ENCODE peak calls at places on chromosomes 13 and 19, in five cellular contexts. O is fibroblast of lung; N is mesendoderm; R is CD4-positive, alpha-beta T cell; I is A549. Q is an unnamed sample.

GRCh38 chr13:37995052-37995451 is 125.5 kb upstream of the TRPC4 start:
- DNase-seq in N (peak; percentile 57), R (no peak), I (no peak), O (peak; percentile 32), Q (no peak)

GRCh38 chr13:49308104-49308875 is 60.6 kb downstream of the CDADC1 start:
- DNase-seq in I (no peak), N (no peak), R (no peak), O (peak; percentile 55), Q (no peak)

GRCh38 chr13:76708138-76708537 is 178.1 kb downstream of the KCTD12 start:
- DNase-seq in R (no peak), I (no peak), O (no peak), N (no peak), Q (no peak)

GRCh38 chr19:35986664-35987570 is 8.1 kb upstream of the SDHAF1 start:
- DNase-seq in O (no peak), R (no peak), I (peak; percentile 59), N (peak; percentile 59), Q (no peak)

GRCh38 chr13:98416408-98416807 is 160.5 kb downstream of the STK24 start:
- DNase-seq in I (no peak), N (no peak), O (no peak), R (no peak), Q (no peak)

GRCh38 chr13:49776871-49777270 is 15.6 kb downstream of the KPNA3 start:
- DNase-seq in I (no peak), N (no peak), O (peak; percentile 50), R (no peak), Q (no peak)

GRCh38 chr19:41861098-41861768 is 1.2 kb downstream of the RPS19 start:
- DNase-seq in N (no peak), R (no peak), O (no peak), I (no peak), Q (no peak)

GRCh38 chr13:33483471-33483870 is 197.9 kb upstream of the STARD13 start:
- DNase-seq in N (no peak), I (no peak), R (no peak), O (peak; percentile 63), Q (peak; percentile 52)

GRCh38 chr13:51849145-51850101 is 4.4 kb upstream of the TMEM272 start:
- DNase-seq in R (peak; percentile 15), N (peak; percentile 90), O (peak; percentile 48), I (peak; percentile 14), Q (no peak)

GRCh38 chr19:5968431-5969373 is 9.2 kb downstream of the RANBP3 start:
- DNase-seq in N (peak; percentile 61), R (no peak), I (no peak), O (peak; percentile 36), Q (peak; percentile 66)

GRCh38 chr13:39451301-39451700 is 151.7 kb downstream of the LHFPL6 start:
- DNase-seq in I (no peak), R (no peak), O (peak; percentile 43), N (no peak), Q (no peak)

DNA sequence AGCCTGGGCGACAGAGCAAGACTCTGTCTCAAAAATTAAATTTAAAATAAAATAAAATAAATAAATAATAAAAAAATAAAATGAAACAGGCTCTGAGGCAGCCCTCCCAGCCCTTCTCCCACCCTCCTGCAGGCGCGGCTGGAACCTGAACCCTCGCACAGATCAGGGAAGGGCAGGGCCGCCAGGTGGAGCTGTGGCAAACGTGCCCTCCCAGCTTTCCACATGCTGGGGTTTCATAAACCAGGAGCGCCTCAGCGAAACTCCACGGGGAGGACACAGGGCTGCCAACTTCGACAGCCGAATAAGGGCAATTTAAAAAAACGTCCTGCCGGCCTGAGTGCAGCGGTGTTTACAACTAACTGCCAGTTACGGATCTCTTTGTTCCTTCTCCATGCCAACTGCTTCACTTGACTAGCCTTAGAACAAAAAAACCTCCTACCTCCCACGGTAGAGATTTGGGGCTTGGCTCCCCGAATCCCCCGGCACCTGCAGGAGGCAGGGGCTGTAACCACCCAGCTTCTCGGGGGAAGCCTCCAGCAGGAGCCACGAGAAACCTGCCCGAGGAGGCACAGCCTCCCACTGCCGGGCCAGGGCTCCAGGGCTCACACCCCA is 15.9 kb downstream of the ZNF787 start:
- DNase-seq in N (peak; percentile 86), I (peak; percentile 77), R (peak; percentile 51), O (peak; percentile 48), Q (no peak)
- H3K27ac ChIP-seq in N (no peak overlapping the region), I (peak overlapping the region; percentile 6), R (no peak overlapping the region), O (peak overlapping the region; percentile 32), Q (peak overlapping the region; percentile 52)

GRCh38 chr13:44159633-44160279 is 213.9 kb upstream of the SERP2 start:
- DNase-seq in O (peak; percentile 51), R (no peak), I (peak; percentile 89), N (no peak), Q (peak; percentile 94)
- H3K27ac ChIP-seq in O (no peak overlapping the region), R (no peak overlapping the region), I (peak overlapping the region; percentile 96), N (no peak overlapping the region), Q (peak overlapping the region; percentile 91)

GRCh38 chr19:7280940-7281666 is 13.1 kb downstream of the INSR start:
- DNase-seq in I (no peak), N (no peak), O (no peak), R (no peak), Q (no peak)
- H3K27ac ChIP-seq in I (no peak overlapping the region), N (no peak overlapping the region), O (no peak overlapping the region), R (no peak overlapping the region), Q (no peak overlapping the region)

GRCh38 chr19:43687660-43687997 is 17.7 kb upstream of the PLAUR start:
- DNase-seq in R (no peak), N (no peak), O (no peak), I (no peak), Q (no peak)

GRCh38 chr19:43690444-43690843 is 20.5 kb upstream of the PLAUR start:
- DNase-seq in I (no peak), O (no peak), R (no peak), N (no peak), Q (no peak)

GRCh38 chr19:43691755-43692154 is 21.8 kb upstream of the PLAUR start:
- DNase-seq in N (no peak), O (no peak), I (peak; percentile 67), R (no peak), Q (no peak)

GRCh38 chr19:43690890-43691289 is 20.9 kb upstream of the PLAUR start:
- DNase-seq in N (no peak), R (no peak), O (no peak), I (no peak), Q (no peak)

DNA sequence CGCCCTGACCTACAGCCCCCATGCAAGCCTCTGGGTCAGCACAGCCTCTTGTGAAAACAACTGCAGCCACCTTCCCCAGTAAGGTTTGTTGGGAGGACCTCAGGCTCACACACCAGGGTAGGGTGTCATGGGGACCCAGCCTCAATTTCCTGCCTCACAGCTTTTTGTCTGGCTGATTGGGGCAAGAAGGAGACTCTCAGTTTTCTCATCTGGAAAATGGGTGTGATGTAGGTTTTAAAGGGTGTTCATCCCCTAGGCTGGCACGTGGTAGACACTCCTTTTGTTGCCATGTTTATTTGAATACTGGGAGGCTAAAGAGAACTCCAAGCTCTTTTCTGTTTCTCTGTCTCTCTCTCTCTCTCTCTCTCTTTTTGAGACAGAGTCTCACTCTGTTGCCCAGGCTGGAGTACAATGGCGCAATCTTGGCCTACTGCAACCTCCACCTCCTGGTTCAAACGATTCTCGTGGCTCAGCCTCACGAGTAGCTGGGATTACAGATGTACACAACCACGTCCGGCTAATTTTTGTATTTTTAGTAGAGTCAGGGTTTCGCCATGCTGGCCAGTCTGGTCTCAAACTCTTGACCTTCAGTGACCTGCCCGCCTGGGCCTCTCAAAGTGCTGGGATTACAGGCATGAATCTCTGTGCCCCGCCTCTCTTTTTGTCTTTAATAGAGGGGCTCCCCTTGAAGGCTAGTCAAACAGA is 18.2 kb upstream of the PLAUR start:
- DNase-seq in O (no peak), R (no peak), I (no peak), N (no peak), Q (no peak)
- H3K27ac ChIP-seq in O (no peak overlapping the region), R (no peak overlapping the region), I (peak overlapping the region; percentile 74), N (no peak overlapping the region), Q (no peak overlapping the region)

GRCh38 chr13:112814905-112815585 is 125.2 kb downstream of the ATP11A start:
- DNase-seq in O (peak; percentile 53), I (no peak), N (no peak), R (no peak), Q (no peak)
- H3K27ac ChIP-seq in O (no peak overlapping the region), I (no peak overlapping the region), N (no peak overlapping the region), R (no peak overlapping the region), Q (no peak overlapping the region)

DNA sequence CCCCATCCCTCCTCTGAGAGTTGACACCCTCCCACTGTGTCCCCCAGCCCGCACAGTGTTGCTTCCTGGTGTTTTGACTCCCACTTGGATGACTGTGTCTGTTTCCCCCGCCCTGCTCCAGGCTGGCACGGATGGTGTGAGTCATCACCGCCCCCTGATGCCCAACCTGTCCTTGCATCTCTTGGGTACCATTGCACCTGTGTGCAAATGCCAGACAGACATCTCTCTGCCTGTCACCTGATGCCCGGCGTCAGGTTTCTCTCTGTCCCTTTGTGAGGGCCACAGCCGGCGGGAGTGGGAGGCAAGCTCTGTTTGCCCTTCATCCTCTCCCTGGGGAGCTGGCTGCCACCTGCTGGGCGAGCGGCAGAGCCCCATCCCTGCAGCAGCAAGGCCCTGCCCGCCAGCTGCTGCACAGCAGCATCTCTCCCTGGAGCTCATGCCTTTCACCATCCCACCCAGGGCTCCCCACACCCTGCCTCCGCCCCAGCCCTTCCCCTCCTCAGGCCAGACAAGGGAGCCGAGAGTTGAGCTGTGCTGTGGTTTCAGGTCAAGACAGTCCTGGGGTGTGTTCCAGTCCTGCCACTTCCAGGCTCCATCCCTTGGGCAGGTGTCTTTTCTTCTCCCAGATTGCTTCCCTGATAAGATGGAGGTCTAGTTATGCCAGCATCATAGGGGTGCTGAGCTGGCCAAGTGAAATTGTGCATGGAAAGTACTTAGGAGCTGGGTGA is 29.7 kb downstream of the NKPD1 start:
- DNase-seq in O (peak; percentile 24), I (peak; percentile 54), N (no peak), R (no peak), Q (peak; percentile 41)
- H3K27ac ChIP-seq in O (no peak overlapping the region), I (peak overlapping the region; percentile 13), N (no peak overlapping the region), R (no peak overlapping the region), Q (peak overlapping the region; percentile 54)

DNA sequence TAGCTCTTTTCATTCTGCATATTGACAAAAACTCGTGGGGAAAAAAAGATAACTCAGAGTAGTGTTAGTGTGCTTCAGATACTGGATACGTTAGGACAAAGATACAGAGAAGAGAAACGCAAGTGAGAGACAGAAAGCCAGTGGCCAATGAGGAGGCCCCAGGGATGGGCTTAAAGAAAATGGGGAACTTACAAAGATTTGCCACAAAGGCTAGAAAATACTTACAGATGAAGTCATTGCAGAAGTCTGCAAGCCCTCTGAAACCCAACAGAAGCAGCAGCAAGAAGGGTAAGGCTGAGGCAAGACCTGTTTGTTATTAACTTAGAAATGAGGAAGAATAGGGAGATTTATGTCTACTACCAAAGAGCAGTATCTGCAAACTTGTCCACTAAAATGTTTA is 192.5 kb upstream of the MIR17HG start:
- DNase-seq in O (no peak), I (no peak), N (peak; percentile 50), R (no peak), Q (no peak)
- H3K27ac ChIP-seq in O (no peak overlapping the region), I (no peak overlapping the region), N (no peak overlapping the region), R (no peak overlapping the region), Q (no peak overlapping the region)

Q was measured in RWPE1.